ENCODE peak calls at places on chromosomes 3 and 15, in nine cellular contexts. One of them, this sample, is unnamed.

GRCh38 chr3:189195302-189195701 is 23.5 kb downstream of the TPRG1 start:
- DNase-seq in NB4: peak; percentile 4
- DNase-seq in kidney: no peak
- DNase-seq in stimulated activated CD4-positive, alpha-beta T cell treated with anti-CD3 and anti-CD28 coated beads, Interleukin-1b, Interleukin-23, amount 100 ng/mL, for 1 hour: no peak
- DNase-seq in hypothalamus: no peak
- DNase-seq in hepatocyte: no peak
- DNase-seq in caudate nucleus: no peak
- DNase-seq in NCI-H1930: no peak
- DNase-seq in HL-60: peak; percentile 4
- DNase-seq in this sample: no peak

GRCh38 chr15:25543156-25543555 is 104.3 kb upstream of the UBE3A start:
- DNase-seq in NB4: no peak
- DNase-seq in kidney: no peak
- DNase-seq in stimulated activated CD4-positive, alpha-beta T cell treated with anti-CD3 and anti-CD28 coated beads, Interleukin-1b, Interleukin-23, amount 100 ng/mL, for 1 hour: no peak
- DNase-seq in hypothalamus: no peak
- DNase-seq in hepatocyte: peak; percentile 44
- DNase-seq in caudate nucleus: peak; percentile 29
- DNase-seq in NCI-H1930: no peak
- DNase-seq in HL-60: no peak
- DNase-seq in this sample: no peak

GRCh38 chr3:155809181-155809580 is 3.1 kb upstream of the C3orf33 start:
- DNase-seq in NB4: no peak
- DNase-seq in kidney: no peak
- DNase-seq in stimulated activated CD4-positive, alpha-beta T cell treated with anti-CD3 and anti-CD28 coated beads, Interleukin-1b, Interleukin-23, amount 100 ng/mL, for 1 hour: no peak
- DNase-seq in hypothalamus: no peak
- DNase-seq in hepatocyte: no peak
- DNase-seq in caudate nucleus: no peak
- DNase-seq in NCI-H1930: no peak
- DNase-seq in HL-60: no peak
- DNase-seq in this sample: no peak

GRCh38 chr3:32143849-32144757 is 37.7 kb downstream of the GPD1L start:
- DNase-seq in NB4: peak; percentile 78
- DNase-seq in kidney: no peak
- DNase-seq in stimulated activated CD4-positive, alpha-beta T cell treated with anti-CD3 and anti-CD28 coated beads, Interleukin-1b, Interleukin-23, amount 100 ng/mL, for 1 hour: peak; percentile 2
- DNase-seq in hypothalamus: peak; percentile 1
- DNase-seq in hepatocyte: peak; percentile 91
- DNase-seq in caudate nucleus: peak; percentile 13
- DNase-seq in NCI-H1930: no peak
- DNase-seq in HL-60: peak; percentile 70
- DNase-seq in this sample: no peak

GRCh38 chr3:63015614-63016016 is 140.4 kb upstream of the CADPS start:
- DNase-seq in NB4: peak; percentile 1
- DNase-seq in kidney: peak; percentile 37
- DNase-seq in stimulated activated CD4-positive, alpha-beta T cell treated with anti-CD3 and anti-CD28 coated beads, Interleukin-1b, Interleukin-23, amount 100 ng/mL, for 1 hour: no peak
- DNase-seq in hypothalamus: no peak
- DNase-seq in hepatocyte: peak; percentile 23
- DNase-seq in caudate nucleus: peak; percentile 1
- DNase-seq in NCI-H1930: no peak
- DNase-seq in HL-60: no peak
- DNase-seq in this sample: peak; percentile 46

GRCh38 chr3:195106418-195106906 is 164.5 kb downstream of the XXYLT1 start:
- DNase-seq in NB4: peak; percentile 78
- DNase-seq in kidney: peak; percentile 85
- DNase-seq in stimulated activated CD4-positive, alpha-beta T cell treated with anti-CD3 and anti-CD28 coated beads, Interleukin-1b, Interleukin-23, amount 100 ng/mL, for 1 hour: peak; percentile 37
- DNase-seq in hypothalamus: peak; percentile 13
- DNase-seq in hepatocyte: peak; percentile 82
- DNase-seq in caudate nucleus: peak; percentile 39
- DNase-seq in NCI-H1930: peak; percentile 11
- DNase-seq in HL-60: peak; percentile 63
- DNase-seq in this sample: no peak

GRCh38 chr3:146701246-146701645 is 96.1 kb upstream of the PLSCR5 start:
- DNase-seq in NB4: no peak
- DNase-seq in kidney: no peak
- DNase-seq in stimulated activated CD4-positive, alpha-beta T cell treated with anti-CD3 and anti-CD28 coated beads, Interleukin-1b, Interleukin-23, amount 100 ng/mL, for 1 hour: no peak
- DNase-seq in hypothalamus: no peak
- DNase-seq in hepatocyte: no peak
- DNase-seq in caudate nucleus: no peak
- DNase-seq in NCI-H1930: no peak
- DNase-seq in HL-60: no peak
- DNase-seq in this sample: no peak

GRCh38 chr3:67678665-67679064 is 24.3 kb upstream of the SUCLG2 start:
- DNase-seq in NB4: no peak
- DNase-seq in kidney: no peak
- DNase-seq in stimulated activated CD4-positive, alpha-beta T cell treated with anti-CD3 and anti-CD28 coated beads, Interleukin-1b, Interleukin-23, amount 100 ng/mL, for 1 hour: no peak
- DNase-seq in hypothalamus: no peak
- DNase-seq in hepatocyte: no peak
- DNase-seq in caudate nucleus: no peak
- DNase-seq in NCI-H1930: no peak
- DNase-seq in HL-60: no peak
- DNase-seq in this sample: no peak

GRCh38 chr3:153273767-153274443 is 111.9 kb downstream of the RAP2B start:
- DNase-seq in NB4: no peak
- DNase-seq in kidney: no peak
- DNase-seq in stimulated activated CD4-positive, alpha-beta T cell treated with anti-CD3 and anti-CD28 coated beads, Interleukin-1b, Interleukin-23, amount 100 ng/mL, for 1 hour: no peak
- DNase-seq in hypothalamus: no peak
- DNase-seq in hepatocyte: no peak
- DNase-seq in caudate nucleus: no peak
- DNase-seq in NCI-H1930: no peak
- DNase-seq in HL-60: no peak
- DNase-seq in this sample: no peak

GRCh38 chr3:153232737-153233330 is 70.8 kb downstream of the RAP2B start:
- DNase-seq in NB4: no peak
- DNase-seq in kidney: no peak
- DNase-seq in stimulated activated CD4-positive, alpha-beta T cell treated with anti-CD3 and anti-CD28 coated beads, Interleukin-1b, Interleukin-23, amount 100 ng/mL, for 1 hour: no peak
- DNase-seq in hypothalamus: no peak
- DNase-seq in hepatocyte: no peak
- DNase-seq in caudate nucleus: no peak
- DNase-seq in NCI-H1930: no peak
- DNase-seq in HL-60: no peak
- DNase-seq in this sample: no peak